ENCODE peak calls at places on chromosome 16, in ten cellular contexts. D is SIG-M5; P is T-helper 17 cell; N is tibial artery; I is stimulated activated naive CD8-positive, alpha-beta T cell treated with anti-CD3 and anti-CD28 coated beads, Interleukin-15, amount 100 ng/mL, for 72 hours; F is NCI-H1092; J is DMS 273 treated with DMSO at 0.1 percent for 48 hours; H is NCI-H2171; G is left cardiac atrium; X is stimulated activated CD4-positive, alpha-beta T cell treated with anti-CD3 and anti-CD28 coated beads, Interleukin-4, amount 100 ng/mL, for 48 hours. K is an unnamed sample.

GRCh38 chr16:86356804-86357203 is 153.5 kb upstream of the FOXF1 start:
- DNase-seq in F (no peak), J (no peak), N (no peak), H (no peak), I (no peak), G (no peak), D (no peak), X (no peak), P (no peak), K (no peak)

GRCh38 chr16:57444711-57445110 is 2.5 kb downstream of the CIAPIN1 start:
- DNase-seq in X (no peak), F (no peak), I (no peak), P (no peak), J (no peak), H (no peak), D (no peak), G (no peak), N (no peak), K (no peak)

GRCh38 chr16:89899879-89900481 is 18.7 kb upstream of the MC1R start:
- DNase-seq in X (no peak), J (no peak), G (no peak), I (no peak), N (no peak), H (no peak), F (no peak), P (no peak), D (no peak), K (no peak)

GRCh38 chr16:72126429-72126765 is 32.8 kb downstream of the DHX38 start:
- DNase-seq in H (no peak), F (no peak), D (no peak), X (no peak), G (no peak), N (no peak), J (no peak), P (no peak), I (no peak), K (no peak)

GRCh38 chr16:68289621-68290329 is 21.0 kb downstream of the SLC7A6OS start:
- DNase-seq in D (no peak), J (no peak), N (no peak), H (no peak), P (peak; percentile 30), G (no peak), F (no peak), X (peak; percentile 56), I (peak; percentile 80), K (no peak)

GRCh38 chr16:83578146-83578545 is 229.6 kb upstream of the HSBP1 start:
- DNase-seq in N (no peak), P (no peak), G (no peak), J (no peak), D (no peak), I (no peak), F (no peak), H (no peak), X (no peak), K (no peak)

GRCh38 chr16:72092832-72093447 is 480 bp downstream of the TXNL4B start:
- DNase-seq in D (no peak), N (no peak), G (no peak), P (no peak), I (no peak), X (no peak), F (no peak), J (peak; percentile 23), H (no peak), K (no peak)

GRCh38 chr16:85170066-85171003 is 58.1 kb upstream of the CIBAR2 start:
- DNase-seq in F (no peak), G (no peak), I (no peak), X (no peak), N (no peak), D (no peak), P (no peak), H (no peak), J (peak; percentile 45), K (no peak)

GRCh38 chr16:83356266-83356665 is 451.5 kb upstream of the HSBP1 start:
- DNase-seq in G (peak; percentile 24), X (no peak), H (peak; percentile 29), F (peak; percentile 53), I (no peak), P (no peak), N (no peak), J (no peak), D (no peak), K (peak; percentile 24)

GRCh38 chr16:24671455-24671954 is 57.9 kb upstream of the TNRC6A start:
- DNase-seq in P (no peak), G (no peak), F (no peak), D (no peak), H (no peak), J (no peak), I (no peak), X (no peak), N (no peak), K (no peak)

GRCh38 chr16:20901441-20902112 is 1.0 kb downstream of the LYRM1 start:
- DNase-seq in J (no peak), I (peak; percentile 36), G (peak; percentile 54), F (no peak), H (no peak), D (no peak), P (no peak), X (no peak), N (peak; percentile 82), K (peak; percentile 24)

GRCh38 chr16:50308237-50308965 is 42.0 kb downstream of the ADCY7 start:
- DNase-seq in F (no peak), J (no peak), H (no peak), G (no peak), D (no peak), N (peak; percentile 65), I (no peak), X (no peak), P (peak; percentile 3), K (no peak)

GRCh38 chr16:4803479-4804243 is 1.2 kb upstream of the ROGDI start:
- DNase-seq in N (no peak), I (no peak), J (no peak), D (no peak), X (no peak), G (no peak), P (no peak), F (no peak), H (no peak), K (no peak)

GRCh38 chr16:50548659-50549560 is 714 bp downstream of the NKD1 start:
- DNase-seq in G (no peak), F (no peak), P (peak; percentile 21), N (no peak), J (no peak), H (no peak), I (no peak), X (peak; percentile 26), D (no peak), K (peak; percentile 55)

GRCh38 chr16:65538945-65539344 is 417.1 kb upstream of the CDH11 start:
- DNase-seq in G (no peak), F (no peak), D (no peak), J (no peak), X (no peak), H (no peak), N (no peak), P (no peak), I (no peak), K (no peak)

GRCh38 chr16:81866820-81867440 is 87.8 kb downstream of the PLCG2 start:
- DNase-seq in N (peak; percentile 75), X (no peak), P (no peak), G (peak; percentile 66), J (no peak), H (no peak), I (no peak), D (no peak), F (no peak), K (no peak)

GRCh38 chr16:75296606-75297005 is 45.2 kb upstream of the BCAR1 start:
- DNase-seq in P (no peak), X (no peak), D (no peak), H (no peak), I (no peak), J (no peak), G (peak; percentile 72), F (peak; percentile 45), N (no peak), K (no peak)

GRCh38 chr16:30649725-30650368 is 913 bp upstream of the PRR14 start:
- DNase-seq in G (peak; percentile 52), N (no peak), I (peak; percentile 67), P (no peak), X (no peak), H (no peak), J (no peak), D (no peak), F (no peak), K (no peak)

GRCh38 chr16:649646-650045 is 481 bp downstream of the WDR90 start:
- DNase-seq in I (no peak), X (no peak), P (no peak), G (no peak), J (no peak), N (no peak), F (no peak), H (no peak), D (no peak), K (peak; percentile 65)

GRCh38 chr16:2585651-2586081 is 47.8 kb downstream of the PDPK1 start:
- DNase-seq in D (no peak), N (no peak), F (no peak), X (no peak), J (no peak), P (no peak), H (no peak), G (peak; percentile 20), I (no peak), K (no peak)

GRCh38 chr16:75351183-75351582 is 82.1 kb downstream of the CFDP1 start:
- DNase-seq in F (no peak), I (no peak), H (no peak), X (no peak), D (no peak), G (no peak), N (no peak), J (no peak), P (no peak), K (no peak)

GRCh38 chr16:62135903-62136302 is 99.7 kb upstream of the CDH8 start:
- DNase-seq in D (no peak), P (no peak), J (no peak), G (no peak), N (no peak), F (no peak), X (no peak), H (no peak), I (no peak), K (no peak)

GRCh38 chr16:27230562-27230991 is 27.3 kb downstream of the KDM8 start:
- DNase-seq in F (no peak), H (no peak), X (peak; percentile 61), D (no peak), P (peak; percentile 64), J (no peak), G (peak; percentile 29), N (no peak), I (peak; percentile 74), K (no peak)

GRCh38 chr16:72493681-72494415 is 321.9 kb upstream of the PMFBP1 start:
- DNase-seq in I (no peak), N (no peak), F (no peak), D (no peak), G (no peak), H (no peak), J (no peak), X (no peak), P (no peak), K (no peak)

GRCh38 chr16:66798162-66798561 is 3.2 kb downstream of the TERB1 start:
- DNase-seq in J (no peak), F (no peak), P (no peak), X (no peak), D (no peak), I (no peak), H (no peak), G (no peak), N (no peak), K (no peak)

GRCh38 chr16:6266703-6267102 is 1065.9 kb upstream of the RBFOX1 start:
- DNase-seq in P (no peak), I (no peak), J (no peak), N (no peak), G (no peak), D (no peak), H (no peak), X (no peak), F (no peak), K (no peak)

GRCh38 chr16:14244344-14245010 is 173.4 kb downstream of the MRTFB start:
- DNase-seq in H (no peak), P (no peak), I (peak; percentile 21), N (no peak), D (no peak), X (no peak), F (no peak), J (no peak), G (no peak), K (no peak)

GRCh38 chr16:81265052-81265451 is 26.6 kb downstream of the BCO1 start:
- DNase-seq in J (no peak), F (no peak), P (no peak), G (no peak), I (no peak), X (no peak), H (no peak), D (no peak), N (no peak), K (no peak)

K was measured in GM19239.